ENCODE peak calls at places on chromosome 10, in eight cellular contexts. One of them, this sample, is unnamed.

GRCh38 chr10:24983946-24984345 is 31.5 kb upstream of the PRTFDC1 start:
- DNase-seq in lower lobe of right lung: no peak
- DNase-seq in MM.1S: no peak
- DNase-seq in brain microvascular endothelial cell: no peak
- DNase-seq in cardiac fibroblast: peak
- DNase-seq in adrenal gland: no peak
- DNase-seq in neuronal stem cell: no peak
- DNase-seq in hepatocyte: no peak
- DNase-seq in this sample: no peak

GRCh38 chr10:59397971-59398370 is 35.6 kb upstream of the FAM13C start:
- DNase-seq in lower lobe of right lung: no peak
- DNase-seq in MM.1S: no peak
- DNase-seq in brain microvascular endothelial cell: no peak
- DNase-seq in cardiac fibroblast: no peak
- DNase-seq in adrenal gland: no peak
- DNase-seq in neuronal stem cell: no peak
- DNase-seq in hepatocyte: no peak
- DNase-seq in this sample: no peak

GRCh38 chr10:62594093-62594520 is 210.4 kb upstream of the ADO start:
- DNase-seq in lower lobe of right lung: peak
- DNase-seq in MM.1S: peak
- DNase-seq in brain microvascular endothelial cell: peak
- DNase-seq in cardiac fibroblast: peak
- DNase-seq in adrenal gland: peak
- DNase-seq in neuronal stem cell: peak
- DNase-seq in hepatocyte: peak
- DNase-seq in this sample: peak

GRCh38 chr10:43959364-43959763 is 310.7 kb upstream of the ZNF32 start:
- DNase-seq in lower lobe of right lung: no peak
- DNase-seq in MM.1S: no peak
- DNase-seq in brain microvascular endothelial cell: no peak
- DNase-seq in cardiac fibroblast: no peak
- DNase-seq in adrenal gland: no peak
- DNase-seq in neuronal stem cell: no peak
- DNase-seq in hepatocyte: no peak
- DNase-seq in this sample: no peak

GRCh38 chr10:97532935-97533671 is 34.4 kb downstream of the UBTD1 start:
- DNase-seq in lower lobe of right lung: no peak
- DNase-seq in MM.1S: peak
- DNase-seq in brain microvascular endothelial cell: peak
- DNase-seq in cardiac fibroblast: peak
- DNase-seq in adrenal gland: no peak
- DNase-seq in neuronal stem cell: no peak
- DNase-seq in hepatocyte: no peak
- DNase-seq in this sample: peak

GRCh38 chr10:92544296-92544695 is 29.6 kb downstream of the IDE start:
- DNase-seq in lower lobe of right lung: no peak
- DNase-seq in MM.1S: no peak
- DNase-seq in brain microvascular endothelial cell: no peak
- DNase-seq in cardiac fibroblast: peak
- DNase-seq in adrenal gland: no peak
- DNase-seq in neuronal stem cell: no peak
- DNase-seq in hepatocyte: no peak
- DNase-seq in this sample: peak

GRCh38 chr10:102781921-102782542 is 38.3 kb downstream of the WBP1L start:
- DNase-seq in lower lobe of right lung: no peak
- DNase-seq in MM.1S: peak
- DNase-seq in brain microvascular endothelial cell: no peak
- DNase-seq in cardiac fibroblast: peak
- DNase-seq in adrenal gland: no peak
- DNase-seq in neuronal stem cell: no peak
- DNase-seq in hepatocyte: no peak
- DNase-seq in this sample: peak

GRCh38 chr10:88081457-88082054 is 218.1 kb downstream of the PTEN start:
- DNase-seq in lower lobe of right lung: no peak
- DNase-seq in MM.1S: no peak
- DNase-seq in brain microvascular endothelial cell: no peak
- DNase-seq in cardiac fibroblast: no peak
- DNase-seq in adrenal gland: no peak
- DNase-seq in neuronal stem cell: no peak
- DNase-seq in hepatocyte: no peak
- DNase-seq in this sample: no peak

GRCh38 chr10:89837173-89838001 is 136.0 kb downstream of the KIF20B start:
- DNase-seq in lower lobe of right lung: peak
- DNase-seq in MM.1S: peak
- DNase-seq in brain microvascular endothelial cell: no peak
- DNase-seq in cardiac fibroblast: peak
- DNase-seq in adrenal gland: no peak
- DNase-seq in neuronal stem cell: no peak
- DNase-seq in hepatocyte: no peak
- DNase-seq in this sample: peak

GRCh38 chr10:15245530-15245929 is 77.0 kb upstream of the NMT2 start:
- DNase-seq in lower lobe of right lung: no peak
- DNase-seq in MM.1S: no peak
- DNase-seq in brain microvascular endothelial cell: no peak
- DNase-seq in cardiac fibroblast: peak
- DNase-seq in adrenal gland: no peak
- DNase-seq in neuronal stem cell: no peak
- DNase-seq in hepatocyte: no peak
- DNase-seq in this sample: no peak

DNA sequence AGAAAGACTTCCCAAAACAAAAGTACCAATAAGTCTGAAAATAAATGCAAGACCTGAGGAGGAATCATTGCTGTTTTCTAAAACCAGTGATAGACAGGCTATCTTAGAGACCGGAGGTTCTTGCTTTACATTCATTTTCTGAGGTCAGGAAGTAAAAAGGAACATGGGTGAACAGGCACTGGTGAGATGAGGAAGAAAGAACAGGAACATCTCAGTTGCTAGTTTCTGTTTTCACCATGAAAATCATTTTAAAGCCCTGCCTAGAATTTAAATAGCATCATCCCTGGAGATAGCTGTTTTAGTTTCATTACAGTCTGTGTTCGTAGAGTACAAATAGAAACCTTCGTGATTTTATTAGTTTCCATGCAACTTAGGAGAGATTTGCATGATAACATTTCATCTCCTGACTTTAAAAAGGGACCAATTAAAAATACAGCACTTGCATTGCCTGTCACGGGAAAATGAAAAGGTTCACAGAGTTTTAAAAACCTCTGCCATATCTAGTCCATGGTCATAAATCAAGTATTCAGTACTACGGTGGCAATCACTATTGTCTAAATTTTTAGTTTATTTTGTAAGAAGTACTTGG is 14.7 kb downstream of the KCNMA1 start:
- DNase-seq in lower lobe of right lung: no peak
- DNase-seq in MM.1S: peak
- DNase-seq in brain microvascular endothelial cell: no peak
- DNase-seq in cardiac fibroblast: no peak
- DNase-seq in adrenal gland: no peak
- DNase-seq in neuronal stem cell: no peak
- DNase-seq in hepatocyte: no peak
- DNase-seq in this sample: no peak
- H3K4me3 ChIP-seq in lower lobe of right lung: no peak
- H3K4me3 ChIP-seq in MM.1S: peak
- H3K4me3 ChIP-seq in brain microvascular endothelial cell: no peak
- H3K4me3 ChIP-seq in cardiac fibroblast: no peak
- H3K4me3 ChIP-seq in adrenal gland: no peak
- H3K4me3 ChIP-seq in neuronal stem cell: no peak
- H3K4me3 ChIP-seq in hepatocyte: no peak
- H3K4me3 ChIP-seq in this sample: no peak

GRCh38 chr10:33377658-33378025 is 43.2 kb upstream of the NRP1 start:
- DNase-seq in lower lobe of right lung: no peak
- DNase-seq in MM.1S: no peak
- DNase-seq in brain microvascular endothelial cell: peak
- DNase-seq in cardiac fibroblast: peak
- DNase-seq in adrenal gland: no peak
- DNase-seq in neuronal stem cell: no peak
- DNase-seq in hepatocyte: no peak
- DNase-seq in this sample: peak

GRCh38 chr10:33376476-33376875 is 42.0 kb upstream of the NRP1 start:
- DNase-seq in lower lobe of right lung: no peak
- DNase-seq in MM.1S: no peak
- DNase-seq in brain microvascular endothelial cell: no peak
- DNase-seq in cardiac fibroblast: no peak
- DNase-seq in adrenal gland: no peak
- DNase-seq in neuronal stem cell: no peak
- DNase-seq in hepatocyte: no peak
- DNase-seq in this sample: no peak

GRCh38 chr10:33381391-33381790 is 46.9 kb upstream of the NRP1 start:
- DNase-seq in lower lobe of right lung: no peak
- DNase-seq in MM.1S: no peak
- DNase-seq in brain microvascular endothelial cell: no peak
- DNase-seq in cardiac fibroblast: no peak
- DNase-seq in adrenal gland: no peak
- DNase-seq in neuronal stem cell: no peak
- DNase-seq in hepatocyte: no peak
- DNase-seq in this sample: no peak

GRCh38 chr10:33373263-33373662 is 38.8 kb upstream of the NRP1 start:
- DNase-seq in lower lobe of right lung: no peak
- DNase-seq in MM.1S: no peak
- DNase-seq in brain microvascular endothelial cell: no peak
- DNase-seq in cardiac fibroblast: no peak
- DNase-seq in adrenal gland: no peak
- DNase-seq in neuronal stem cell: no peak
- DNase-seq in hepatocyte: no peak
- DNase-seq in this sample: no peak

DNA sequence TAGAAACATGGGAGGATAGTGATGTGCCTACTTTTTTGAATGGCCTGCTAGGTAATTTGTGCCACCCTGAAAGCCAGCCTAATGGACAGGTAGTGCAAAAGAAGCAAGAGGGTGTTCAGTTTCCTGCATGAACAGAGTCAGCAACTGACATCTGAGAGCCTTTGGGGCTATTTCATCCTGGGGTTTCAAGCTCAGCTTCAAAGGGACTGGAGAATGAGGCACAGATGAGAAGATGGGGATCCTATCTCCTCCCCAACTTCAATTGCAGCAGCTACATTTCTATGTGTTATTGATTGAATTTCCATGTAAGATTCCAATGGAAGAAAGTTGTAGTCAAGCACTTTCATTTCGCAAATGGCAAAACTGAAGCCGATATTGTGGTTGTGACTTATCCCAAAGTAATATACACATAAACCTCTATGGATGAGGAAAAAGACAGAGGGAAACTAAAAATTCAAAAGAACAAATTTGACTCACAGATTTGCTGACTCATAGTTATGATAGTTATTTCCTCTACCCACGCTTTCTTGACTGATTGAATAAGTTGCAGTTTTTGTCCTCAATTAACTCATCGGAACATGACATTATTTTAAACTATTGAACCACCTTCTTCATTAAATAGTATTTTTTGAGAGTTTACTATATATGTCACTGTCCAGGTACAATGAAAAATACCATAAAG is 42.6 kb upstream of the NRP1 start:
- DNase-seq in lower lobe of right lung: no peak
- DNase-seq in MM.1S: no peak
- DNase-seq in brain microvascular endothelial cell: peak
- DNase-seq in cardiac fibroblast: peak
- DNase-seq in adrenal gland: no peak
- DNase-seq in neuronal stem cell: no peak
- DNase-seq in hepatocyte: no peak
- DNase-seq in this sample: peak
- H3K4me3 ChIP-seq in lower lobe of right lung: no peak
- H3K4me3 ChIP-seq in MM.1S: no peak
- H3K4me3 ChIP-seq in brain microvascular endothelial cell: peak
- H3K4me3 ChIP-seq in cardiac fibroblast: peak
- H3K4me3 ChIP-seq in adrenal gland: no peak
- H3K4me3 ChIP-seq in neuronal stem cell: no peak
- H3K4me3 ChIP-seq in hepatocyte: no peak
- H3K4me3 ChIP-seq in this sample: no peak

GRCh38 chr10:1488970-1489548 is 248.3 kb downstream of the ADARB2 start:
- DNase-seq in lower lobe of right lung: no peak
- DNase-seq in MM.1S: peak
- DNase-seq in brain microvascular endothelial cell: no peak
- DNase-seq in cardiac fibroblast: no peak
- DNase-seq in adrenal gland: no peak
- DNase-seq in neuronal stem cell: no peak
- DNase-seq in hepatocyte: no peak
- DNase-seq in this sample: no peak
- H3K4me3 ChIP-seq in lower lobe of right lung: no peak
- H3K4me3 ChIP-seq in MM.1S: peak
- H3K4me3 ChIP-seq in brain microvascular endothelial cell: no peak
- H3K4me3 ChIP-seq in cardiac fibroblast: no peak
- H3K4me3 ChIP-seq in adrenal gland: no peak
- H3K4me3 ChIP-seq in neuronal stem cell: no peak
- H3K4me3 ChIP-seq in hepatocyte: no peak
- H3K4me3 ChIP-seq in this sample: no peak

GRCh38 chr10:32954545-32955298 is 3.3 kb downstream of the ITGB1 start:
- DNase-seq in lower lobe of right lung: no peak
- DNase-seq in MM.1S: no peak
- DNase-seq in brain microvascular endothelial cell: no peak
- DNase-seq in cardiac fibroblast: no peak
- DNase-seq in adrenal gland: no peak
- DNase-seq in neuronal stem cell: no peak
- DNase-seq in hepatocyte: no peak
- DNase-seq in this sample: no peak

GRCh38 chr10:32955790-32956189 is 2.2 kb downstream of the ITGB1 start:
- DNase-seq in lower lobe of right lung: no peak
- DNase-seq in MM.1S: no peak
- DNase-seq in brain microvascular endothelial cell: no peak
- DNase-seq in cardiac fibroblast: no peak
- DNase-seq in adrenal gland: no peak
- DNase-seq in neuronal stem cell: no peak
- DNase-seq in hepatocyte: no peak
- DNase-seq in this sample: no peak

GRCh38 chr10:32956365-32957197 is 1.4 kb downstream of the ITGB1 start:
- DNase-seq in lower lobe of right lung: no peak
- DNase-seq in MM.1S: no peak
- DNase-seq in brain microvascular endothelial cell: no peak
- DNase-seq in cardiac fibroblast: no peak
- DNase-seq in adrenal gland: no peak
- DNase-seq in neuronal stem cell: no peak
- DNase-seq in hepatocyte: no peak
- DNase-seq in this sample: no peak

GRCh38 chr10:32954080-32954479 is 4.0 kb downstream of the ITGB1 start:
- DNase-seq in lower lobe of right lung: no peak
- DNase-seq in MM.1S: no peak
- DNase-seq in brain microvascular endothelial cell: no peak
- DNase-seq in cardiac fibroblast: no peak
- DNase-seq in adrenal gland: no peak
- DNase-seq in neuronal stem cell: no peak
- DNase-seq in hepatocyte: no peak
- DNase-seq in this sample: no peak

DNA sequence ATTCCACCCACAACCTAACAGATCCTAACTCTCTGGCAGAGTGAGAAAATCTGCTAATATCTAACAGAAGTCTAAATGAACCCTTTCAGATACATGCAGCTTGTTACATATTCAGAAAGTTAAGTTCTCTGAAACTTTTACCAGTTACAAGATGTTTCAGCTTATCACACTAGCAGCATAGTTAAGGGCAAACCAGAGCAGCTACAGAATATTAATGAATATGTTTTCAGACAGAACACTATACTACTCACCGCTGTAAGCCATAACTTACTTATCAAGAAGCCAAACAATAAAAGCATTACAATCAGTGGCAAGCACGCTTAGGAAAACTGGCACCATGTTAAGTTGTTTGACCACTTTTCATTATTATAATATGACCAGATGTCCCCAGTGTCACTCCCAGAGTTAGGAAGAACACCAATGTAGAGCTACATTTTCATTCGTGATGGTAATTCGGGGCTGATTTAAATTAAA is 2.7 kb downstream of the ITGB1 start:
- DNase-seq in lower lobe of right lung: no peak
- DNase-seq in MM.1S: no peak
- DNase-seq in brain microvascular endothelial cell: no peak
- DNase-seq in cardiac fibroblast: no peak
- DNase-seq in adrenal gland: no peak
- DNase-seq in neuronal stem cell: no peak
- DNase-seq in hepatocyte: no peak
- DNase-seq in this sample: no peak
- H3K4me3 ChIP-seq in lower lobe of right lung: peak
- H3K4me3 ChIP-seq in MM.1S: no peak
- H3K4me3 ChIP-seq in brain microvascular endothelial cell: peak
- H3K4me3 ChIP-seq in cardiac fibroblast: peak
- H3K4me3 ChIP-seq in adrenal gland: peak
- H3K4me3 ChIP-seq in neuronal stem cell: no peak
- H3K4me3 ChIP-seq in hepatocyte: no peak
- H3K4me3 ChIP-seq in this sample: peak

This sample was measured in astrocyte of the spinal cord.